ENCODE peak calls at places on chromosomes 13 and 19, in nine cellular contexts. W, B, K, I, O, J, R, G and C are unnamed samples. For H3K36me3, the result is how much of the 10 kb centered on the place peaks cover.

GRCh38 chr13:86051134-86052103 is 252.2 kb upstream of the SLITRK6 start:
- DNase-seq in W (peak), B (no peak), K (peak), I (no peak), O (no peak), J (no peak), R (peak), G (no peak), C (no peak)

GRCh38 chr13:26614721-26615120 is 57.2 kb downstream of the WASF3 start:
- DNase-seq in W (no peak), B (no peak), K (no peak), I (no peak), O (no peak), J (no peak), R (no peak), G (no peak), C (no peak)

GRCh38 chr19:46428278-46429141 is at the start of gene PNMA8C:
- DNase-seq in W (no peak), B (peak), K (peak), I (peak), O (peak), J (no peak), R (no peak), G (peak), C (peak)

GRCh38 chr13:104365430-104365829 is 1299.2 kb upstream of the SLC10A2 start:
- DNase-seq in W (no peak), B (no peak), K (no peak), I (no peak), O (no peak), J (no peak), R (no peak), G (no peak), C (no peak)

GRCh38 chr19:23093832-23094231 is 23.0 kb upstream of the ZNF730 start:
- DNase-seq in W (no peak), B (no peak), K (no peak), I (no peak), O (no peak), J (no peak), R (no peak), G (no peak), C (no peak)

GRCh38 chr19:52398091-52398461 is 427 bp downstream of the ZNF528 start:
- DNase-seq in W (no peak), B (no peak), K (peak), I (peak), O (no peak), J (no peak), R (no peak), G (peak), C (no peak)

GRCh38 chr19:5308471-5309437 is 31.9 kb downstream of the PTPRS start:
- DNase-seq in W (no peak), B (peak), K (peak), I (no peak), O (peak), J (peak), R (peak), G (peak), C (no peak)

GRCh38 chr13:73293902-73294523 is 235.2 kb downstream of the KLF5 start:
- DNase-seq in W (no peak), B (no peak), K (peak), I (no peak), O (no peak), J (no peak), R (no peak), G (no peak), C (no peak)

GRCh38 chr13:108895220-108895704 is 265.9 kb downstream of the MYO16 start:
- DNase-seq in W (peak), B (no peak), K (no peak), I (peak), O (no peak), J (no peak), R (peak), G (no peak), C (no peak)

GRCh38 chr19:38145627-38146026 is 78.4 kb downstream of the DPF1 start:
- DNase-seq in W (no peak), B (no peak), K (no peak), I (no peak), O (no peak), J (no peak), R (no peak), G (no peak), C (no peak)

GRCh38 chr13:44093607-44094583 is 214.2 kb downstream of the LACC1 start:
- DNase-seq in W (no peak), B (no peak), K (no peak), I (no peak), O (no peak), J (no peak), R (no peak), G (no peak), C (no peak)

GRCh38 chr19:23957660-23958281 is 43.1 kb downstream of the ZNF726 start:
- DNase-seq in W (peak), B (no peak), K (peak), I (no peak), O (no peak), J (no peak), R (peak), G (no peak), C (no peak)

GRCh38 chr19:33192010-33192409 is 2.1 kb upstream of the LRP3 start:
- DNase-seq in W (no peak), B (no peak), K (no peak), I (peak), O (no peak), J (no peak), R (no peak), G (no peak), C (no peak)

GRCh38 chr13:20993661-20994440 is 67.5 kb downstream of the LATS2 start:
- DNase-seq in W (no peak), B (no peak), K (no peak), I (no peak), O (no peak), J (no peak), R (peak), G (no peak), C (no peak)

GRCh38 chr13:43074824-43075510 is 51.6 kb downstream of the DNAJC15 start:
- DNase-seq in W (no peak), B (no peak), K (no peak), I (no peak), O (no peak), J (no peak), R (no peak), G (no peak), C (no peak)
- H3K36me3 ChIP-seq in W (under half), B (under half), K (under half), I (under half), O (under half), J (under half), R (under half), G (under half), C (under half)

DNA sequence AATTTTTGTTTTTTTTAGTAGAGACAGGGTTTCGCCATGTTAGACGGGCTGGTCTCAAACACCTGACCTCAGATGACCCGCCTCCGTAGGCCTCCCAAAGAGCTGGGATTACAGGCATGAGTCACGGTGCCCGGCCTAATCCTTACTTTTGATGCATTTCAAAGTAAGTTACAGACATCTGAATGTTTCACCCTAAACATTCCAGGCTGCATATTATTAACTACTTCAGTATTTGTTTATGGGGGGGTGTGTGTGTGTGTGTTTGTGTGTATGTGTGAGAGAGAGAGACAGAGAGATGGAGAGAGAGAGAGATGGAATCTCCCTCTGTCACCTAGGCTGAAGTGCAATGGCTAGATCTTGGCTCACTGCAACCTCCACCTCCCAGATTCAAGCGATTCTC is 13.1 kb downstream of the SULT2B1 start:
- DNase-seq in W (peak), B (no peak), K (no peak), I (no peak), O (no peak), J (no peak), R (no peak), G (no peak), C (no peak)
- TF ChIP-seq CTCF in W (no peak), B (no peak), K (no peak), I (no peak), O (no peak), J (no peak), R (no peak), G (no peak), C (no peak)

GRCh38 chr19:17108453-17108784 is 32.8 kb downstream of the MYO9B start:
- DNase-seq in W (no peak), B (no peak), K (no peak), I (no peak), O (no peak), J (no peak), R (no peak), G (no peak), C (no peak)
- H3K36me3 ChIP-seq in W (under half), B (under half), K (under half), I (under half), O (under half), J (under half), R (under half), G (under half), C (under half)

GRCh38 chr19:55246462-55247451 is 12.1 kb downstream of the PPP6R1 start:
- DNase-seq in W (no peak), B (no peak), K (no peak), I (no peak), O (no peak), J (no peak), R (no peak), G (no peak), C (no peak)

GRCh38 chr19:55248704-55249103 is 10.1 kb downstream of the PPP6R1 start:
- DNase-seq in W (no peak), B (no peak), K (no peak), I (no peak), O (no peak), J (no peak), R (no peak), G (no peak), C (no peak)

GRCh38 chr19:55249841-55250240 is 9.0 kb downstream of the PPP6R1 start:
- DNase-seq in W (no peak), B (no peak), K (no peak), I (no peak), O (no peak), J (no peak), R (no peak), G (no peak), C (no peak)

GRCh38 chr19:55248166-55248675 is 10.6 kb downstream of the PPP6R1 start:
- DNase-seq in W (no peak), B (no peak), K (no peak), I (no peak), O (no peak), J (no peak), R (no peak), G (no peak), C (no peak)

GRCh38 chr19:55247621-55248099 is 11.2 kb downstream of the PPP6R1 start:
- DNase-seq in W (peak), B (no peak), K (peak), I (no peak), O (no peak), J (peak), R (peak), G (peak), C (peak)
- TF ChIP-seq CTCF in W (no peak), B (no peak), K (peak), I (no peak), O (no peak), J (no peak), R (peak), G (no peak), C (no peak)

GRCh38 chr13:39601636-39602035 is 1.4 kb downstream of the LHFPL6 start:
- DNase-seq in W (no peak), B (no peak), K (no peak), I (no peak), O (no peak), J (no peak), R (no peak), G (no peak), C (no peak)
- H3K36me3 ChIP-seq in W (under half), B (under half), K (under half), I (under half), O (under half), J (under half), R (under half), G (under half), C (under half)